ENCODE peak calls at places on chromosomes 1 and 21, in seven cellular contexts. B is fibroblast of lung, Q is tibial artery, Z is psoas muscle, W is ovary, R is GM23338, P is BE2C. L is an unnamed sample.

GRCh38 chr1:201769966-201770365 is 59.0 kb upstream of the IPO9 start:
- DNase-seq in B (peak; percentile 96), Q (peak; percentile 55), Z (no peak), W (no peak), R (no peak), P (no peak), L (peak; percentile 81)

GRCh38 chr1:21623411-21623961 is 45.7 kb downstream of the RAP1GAP start:
- DNase-seq in B (no peak), Q (no peak), Z (no peak), W (no peak), R (no peak), P (peak; percentile 77), L (no peak)

GRCh38 chr1:74689800-74690696 is 16.5 kb upstream of the ERICH3 start:
- DNase-seq in B (peak; percentile 65), Q (peak; percentile 22), Z (no peak), W (no peak), R (peak; percentile 84), P (peak; percentile 35), L (peak; percentile 53)

GRCh38 chr21:43740497-43741156 is 21.7 kb downstream of the PDXK start:
- DNase-seq in B (no peak), Q (peak; percentile 49), Z (peak; percentile 72), W (peak; percentile 79), R (peak; percentile 81), P (peak; percentile 70), L (no peak)

GRCh38 chr1:245465666-245466065 is 310.9 kb downstream of the KIF26B start:
- DNase-seq in B (no peak), Q (no peak), Z (no peak), W (no peak), R (no peak), P (no peak), L (no peak)

GRCh38 chr1:171642197-171642596 is 10.3 kb downstream of the MYOC start:
- DNase-seq in B (no peak), Q (no peak), Z (no peak), W (no peak), R (no peak), P (no peak), L (no peak)

GRCh38 chr1:2523891-2524609 is 2.3 kb downstream of the PANK4 start:
- DNase-seq in B (no peak), Q (no peak), Z (no peak), W (no peak), R (no peak), P (no peak), L (no peak)

GRCh38 chr1:3133671-3134070 is 64.7 kb downstream of the PRDM16 start:
- DNase-seq in B (no peak), Q (no peak), Z (no peak), W (no peak), R (no peak), P (no peak), L (no peak)

GRCh38 chr1:157437301-157437700 is 115.0 kb downstream of the FCRL5 start:
- DNase-seq in B (no peak), Q (no peak), Z (no peak), W (no peak), R (no peak), P (no peak), L (no peak)

GRCh38 chr1:187433598-187433997 is 604.8 kb downstream of the PLA2G4A start:
- DNase-seq in B (peak; percentile 23), Q (no peak), Z (no peak), W (no peak), R (no peak), P (no peak), L (no peak)

GRCh38 chr1:218660678-218661053 is 315.5 kb downstream of the TGFB2 start:
- DNase-seq in B (peak; percentile 76), Q (no peak), Z (no peak), W (no peak), R (no peak), P (no peak), L (peak; percentile 47)

GRCh38 chr1:85296980-85297379 is 20.5 kb upstream of the BCL10 start:
- DNase-seq in B (no peak), Q (no peak), Z (no peak), W (no peak), R (no peak), P (no peak), L (no peak)

GRCh38 chr1:16009030-16009460 is 5.0 kb downstream of the SRARP start:
- DNase-seq in B (peak; percentile 70), Q (peak; percentile 74), Z (peak; percentile 91), W (peak; percentile 90), R (peak; percentile 94), P (peak; percentile 77), L (peak; percentile 64)

GRCh38 chr1:31866450-31866801 is 50.6 kb upstream of the SPOCD1 start:
- DNase-seq in B (no peak), Q (no peak), Z (no peak), W (no peak), R (no peak), P (no peak), L (no peak)

GRCh38 chr1:48007044-48007443 is 9.9 kb upstream of the TRABD2B start:
- DNase-seq in B (peak; percentile 14), Q (no peak), Z (no peak), W (no peak), R (no peak), P (peak; percentile 27), L (no peak)

GRCh38 chr1:228853637-228854036 is 118.4 kb downstream of the RHOU start:
- DNase-seq in B (no peak), Q (no peak), Z (no peak), W (no peak), R (no peak), P (no peak), L (no peak)

GRCh38 chr1:150619576-150620509 is 9.6 kb downstream of the ENSA start:
- DNase-seq in B (peak; percentile 81), Q (no peak), Z (no peak), W (no peak), R (no peak), P (peak; percentile 30), L (peak; percentile 22)

GRCh38 chr1:239058190-239058589 is 328.2 kb upstream of the CHRM3 start:
- DNase-seq in B (no peak), Q (no peak), Z (no peak), W (no peak), R (peak; percentile 15), P (no peak), L (no peak)

GRCh38 chr21:31731112-31731801 is 661 bp downstream of the SCAF4 start:
- DNase-seq in B (peak; percentile 41), Q (peak; percentile 31), Z (peak; percentile 70), W (peak; percentile 72), R (peak; percentile 62), P (peak; percentile 64), L (no peak)

GRCh38 chr1:226436472-226436854 is 28.6 kb upstream of the PARP1 start:
- DNase-seq in B (no peak), Q (no peak), Z (no peak), W (no peak), R (no peak), P (no peak), L (no peak)

GRCh38 chr1:226441629-226442028 is 33.7 kb upstream of the PARP1 start:
- DNase-seq in B (no peak), Q (no peak), Z (no peak), W (no peak), R (no peak), P (no peak), L (no peak)

GRCh38 chr1:226440512-226440911 is 32.6 kb upstream of the PARP1 start:
- DNase-seq in B (no peak), Q (no peak), Z (no peak), W (no peak), R (no peak), P (no peak), L (no peak)

GRCh38 chr1:226436855-226437491 is 29.1 kb upstream of the PARP1 start:
- DNase-seq in B (no peak), Q (no peak), Z (no peak), W (no peak), R (no peak), P (no peak), L (no peak)

GRCh38 chr1:226438007-226438406 is 30.1 kb upstream of the PARP1 start:
- DNase-seq in B (peak; percentile 11), Q (no peak), Z (no peak), W (no peak), R (peak; percentile 47), P (no peak), L (no peak)
- TF ChIP-seq CTCF in B (no peak), Q (no peak), Z (no peak), W (no peak), R (no peak), P (peak; percentile 41), L (peak; percentile 22)

GRCh38 chr1:161432091-161432490 is 64.4 kb upstream of the CFAP126 start:
- DNase-seq in B (no peak), Q (no peak), Z (no peak), W (no peak), R (no peak), P (no peak), L (no peak)

GRCh38 chr1:161427733-161428516 is 60.2 kb upstream of the CFAP126 start:
- DNase-seq in B (peak; percentile 65), Q (no peak), Z (no peak), W (no peak), R (peak; percentile 73), P (peak; percentile 59), L (no peak)
- H3K4me3 ChIP-seq in B (no peak overlapping the region), Q (no peak overlapping the region), Z (no peak overlapping the region), W (no peak overlapping the region), R (peak overlapping the region; percentile 63), P (peak overlapping the region; percentile 73), L (no peak overlapping the region)

DNA sequence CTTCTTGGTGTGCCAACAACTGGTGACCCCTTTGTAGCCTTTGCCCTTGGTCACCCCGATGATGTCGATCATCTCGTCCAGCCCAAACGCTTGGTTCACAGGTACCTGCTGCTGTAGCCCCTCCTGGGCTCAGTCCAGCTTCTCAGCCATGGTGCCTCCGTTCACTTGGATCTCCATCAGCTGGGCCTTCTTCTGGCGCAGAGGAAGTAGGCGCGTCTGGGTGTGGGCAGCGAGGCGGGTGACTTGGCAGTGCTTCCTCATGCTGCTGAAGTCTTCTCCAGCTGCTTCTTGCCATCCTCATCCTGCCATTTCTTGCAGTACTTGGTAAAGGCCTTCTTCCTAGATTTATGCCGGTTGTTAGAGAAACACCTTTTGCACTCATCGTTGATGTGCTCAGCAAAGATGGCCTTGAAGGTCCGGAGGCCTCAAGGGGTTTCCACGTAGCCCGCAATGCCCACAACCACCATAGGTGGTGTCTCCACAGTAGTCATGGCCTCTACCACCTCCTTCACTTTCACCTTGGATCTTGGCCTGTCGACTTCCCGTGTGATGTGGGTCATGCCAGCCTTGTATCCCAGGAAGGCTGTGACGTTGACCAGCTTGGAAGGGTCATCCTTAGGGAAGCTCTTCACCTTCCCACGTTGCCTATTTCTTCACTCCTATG is 13.0 kb downstream of the DOP1B start:
- DNase-seq in B (no peak), Q (no peak), Z (no peak), W (no peak), R (peak; percentile 41), P (no peak), L (no peak)
- TF ChIP-seq CTCF in B (no peak), Q (no peak), Z (no peak), W (no peak), R (peak; percentile 23), P (peak; percentile 19), L (peak; percentile 26)

DNA sequence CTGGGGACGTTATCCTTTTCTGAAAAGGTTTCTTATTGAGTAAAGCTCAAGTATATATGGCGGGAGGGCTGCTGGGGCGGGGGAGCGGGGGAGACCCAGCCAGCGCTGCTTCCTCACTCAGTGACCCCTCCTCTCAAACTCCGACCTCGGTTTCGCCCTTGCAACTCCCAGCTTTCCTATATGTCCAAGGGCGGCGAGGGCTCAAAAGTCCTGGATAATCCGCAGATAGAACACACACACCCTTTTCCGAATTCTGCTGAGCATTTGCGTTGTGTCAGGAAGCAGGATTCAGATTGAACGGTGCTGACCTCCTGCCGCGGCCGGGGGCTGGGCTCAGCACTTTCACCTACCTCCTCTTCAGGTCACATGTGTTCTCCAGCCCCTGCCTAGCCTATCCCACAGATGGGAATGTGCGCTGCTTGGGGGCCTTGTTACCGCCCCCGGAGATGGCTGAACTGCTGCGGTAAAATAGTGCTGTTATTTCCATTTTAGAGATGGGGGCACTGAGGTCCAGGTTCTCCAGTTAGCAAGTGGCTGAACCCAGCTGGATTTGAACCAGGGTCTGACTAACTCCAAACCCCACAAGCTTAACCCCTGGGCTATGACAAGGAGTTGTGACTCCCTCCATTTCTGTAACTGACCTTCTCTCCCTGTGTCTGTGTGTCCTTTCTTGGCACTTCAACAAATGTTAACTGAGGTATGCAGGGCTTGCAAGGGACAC is 795 bp upstream of the AHDC1 start:
- DNase-seq in B (no peak), Q (no peak), Z (no peak), W (no peak), R (peak; percentile 68), P (no peak), L (no peak)
- H3K4me3 ChIP-seq in B (no peak overlapping the region), Q (peak overlapping the region; percentile 93), Z (peak overlapping the region; percentile 99), W (peak overlapping the region; percentile 75), R (peak overlapping the region; percentile 89), P (peak overlapping the region; percentile 47), L (peak overlapping the region; percentile 87)

L was measured in astrocyte of the cerebellum.